ENCODE peak calls at places on chromosomes 2 and 18, in nine cellular contexts. One of them, this sample, is unnamed.

GRCh38 chr2:189297446-189297845 is 117.9 kb upstream of the COL5A2 start:
- DNase-seq in AG09309: peak
- DNase-seq in H54: no peak
- DNase-seq in B cell: no peak
- DNase-seq in Daoy: no peak
- DNase-seq in non-pigmented ciliary epithelial cell: peak
- DNase-seq in IMR-90: peak
- DNase-seq in glutamatergic neuron: no peak
- DNase-seq in iris pigment epithelial cell: peak
- DNase-seq in this sample: no peak

GRCh38 chr18:58993260-58993659 is 128.6 kb downstream of the ZNF532 start:
- DNase-seq in B cell: no peak
- DNase-seq in AG09309: peak
- DNase-seq in glutamatergic neuron: no peak
- DNase-seq in non-pigmented ciliary epithelial cell: peak
- DNase-seq in Daoy: peak
- DNase-seq in IMR-90: peak
- DNase-seq in H54: no peak
- DNase-seq in iris pigment epithelial cell: peak
- DNase-seq in this sample: peak

GRCh38 chr2:10072656-10073480 is 7.3 kb downstream of the CYS1 start:
- DNase-seq in H54: peak
- DNase-seq in B cell: peak
- DNase-seq in Daoy: peak
- DNase-seq in AG09309: peak
- DNase-seq in iris pigment epithelial cell: peak
- DNase-seq in IMR-90: peak
- DNase-seq in non-pigmented ciliary epithelial cell: peak
- DNase-seq in glutamatergic neuron: peak
- DNase-seq in this sample: peak

GRCh38 chr18:77161954-77162353 is 29.4 kb upstream of the MBP start:
- DNase-seq in glutamatergic neuron: no peak
- DNase-seq in Daoy: peak
- DNase-seq in non-pigmented ciliary epithelial cell: no peak
- DNase-seq in B cell: no peak
- DNase-seq in IMR-90: no peak
- DNase-seq in iris pigment epithelial cell: no peak
- DNase-seq in H54: no peak
- DNase-seq in AG09309: no peak
- DNase-seq in this sample: no peak

GRCh38 chr2:216339456-216340279 is 32.6 kb downstream of the MARCHF4 start:
- DNase-seq in Daoy: peak
- DNase-seq in glutamatergic neuron: peak
- DNase-seq in iris pigment epithelial cell: peak
- DNase-seq in H54: peak
- DNase-seq in non-pigmented ciliary epithelial cell: no peak
- DNase-seq in B cell: no peak
- DNase-seq in IMR-90: peak
- DNase-seq in AG09309: no peak
- DNase-seq in this sample: peak

GRCh38 chr2:240686460-240686859 is 3.8 kb upstream of the AQP12B start:
- DNase-seq in glutamatergic neuron: no peak
- DNase-seq in non-pigmented ciliary epithelial cell: no peak
- DNase-seq in Daoy: no peak
- DNase-seq in IMR-90: no peak
- DNase-seq in B cell: peak
- DNase-seq in iris pigment epithelial cell: no peak
- DNase-seq in H54: no peak
- DNase-seq in AG09309: no peak
- DNase-seq in this sample: no peak

GRCh38 chr18:55988537-55988936 is 400.5 kb upstream of the TCF4 start:
- DNase-seq in non-pigmented ciliary epithelial cell: no peak
- DNase-seq in iris pigment epithelial cell: peak
- DNase-seq in AG09309: no peak
- DNase-seq in B cell: no peak
- DNase-seq in IMR-90: peak
- DNase-seq in glutamatergic neuron: no peak
- DNase-seq in Daoy: no peak
- DNase-seq in H54: no peak
- DNase-seq in this sample: peak

GRCh38 chr18:598053-598665 is 1.4 kb downstream of the CLUL1 start:
- DNase-seq in B cell: no peak
- DNase-seq in H54: no peak
- DNase-seq in Daoy: no peak
- DNase-seq in iris pigment epithelial cell: no peak
- DNase-seq in non-pigmented ciliary epithelial cell: no peak
- DNase-seq in AG09309: peak
- DNase-seq in glutamatergic neuron: no peak
- DNase-seq in IMR-90: no peak
- DNase-seq in this sample: peak

GRCh38 chr2:18117592-18117991 is 239.1 kb downstream of the KCNS3 start:
- DNase-seq in Daoy: peak
- DNase-seq in B cell: no peak
- DNase-seq in iris pigment epithelial cell: peak
- DNase-seq in H54: peak
- DNase-seq in IMR-90: peak
- DNase-seq in non-pigmented ciliary epithelial cell: no peak
- DNase-seq in glutamatergic neuron: peak
- DNase-seq in AG09309: peak
- DNase-seq in this sample: peak

GRCh38 chr18:33820517-33821368 is 242.7 kb downstream of the ASXL3 start:
- DNase-seq in B cell: no peak
- DNase-seq in Daoy: peak
- DNase-seq in IMR-90: no peak
- DNase-seq in non-pigmented ciliary epithelial cell: no peak
- DNase-seq in iris pigment epithelial cell: no peak
- DNase-seq in glutamatergic neuron: peak
- DNase-seq in H54: no peak
- DNase-seq in AG09309: no peak
- DNase-seq in this sample: no peak

GRCh38 chr18:32730620-32731021 is 42.2 kb downstream of the KLHL14 start:
- DNase-seq in H54: no peak
- DNase-seq in iris pigment epithelial cell: peak
- DNase-seq in glutamatergic neuron: no peak
- DNase-seq in Daoy: peak
- DNase-seq in B cell: no peak
- DNase-seq in IMR-90: no peak
- DNase-seq in non-pigmented ciliary epithelial cell: no peak
- DNase-seq in AG09309: no peak
- DNase-seq in this sample: no peak

GRCh38 chr18:34592961-34593382 is 117.1 kb upstream of the DTNA start:
- DNase-seq in B cell: no peak
- DNase-seq in AG09309: no peak
- DNase-seq in Daoy: peak
- DNase-seq in IMR-90: peak
- DNase-seq in iris pigment epithelial cell: peak
- DNase-seq in H54: no peak
- DNase-seq in glutamatergic neuron: peak
- DNase-seq in non-pigmented ciliary epithelial cell: peak
- DNase-seq in this sample: no peak

GRCh38 chr2:184611221-184612085 is 13.1 kb downstream of the ZNF804A start:
- DNase-seq in iris pigment epithelial cell: peak
- DNase-seq in non-pigmented ciliary epithelial cell: no peak
- DNase-seq in H54: no peak
- DNase-seq in Daoy: no peak
- DNase-seq in glutamatergic neuron: no peak
- DNase-seq in AG09309: no peak
- DNase-seq in IMR-90: peak
- DNase-seq in B cell: no peak
- DNase-seq in this sample: no peak

GRCh38 chr18:40687401-40687800 is 1267.6 kb upstream of the PIK3C3 start:
- DNase-seq in Daoy: no peak
- DNase-seq in H54: no peak
- DNase-seq in iris pigment epithelial cell: no peak
- DNase-seq in non-pigmented ciliary epithelial cell: no peak
- DNase-seq in B cell: no peak
- DNase-seq in glutamatergic neuron: no peak
- DNase-seq in AG09309: no peak
- DNase-seq in IMR-90: no peak
- DNase-seq in this sample: no peak

GRCh38 chr2:179596018-179596417 is 265.4 kb downstream of the ZNF385B start:
- DNase-seq in Daoy: no peak
- DNase-seq in AG09309: peak
- DNase-seq in iris pigment epithelial cell: peak
- DNase-seq in IMR-90: peak
- DNase-seq in glutamatergic neuron: no peak
- DNase-seq in non-pigmented ciliary epithelial cell: peak
- DNase-seq in H54: no peak
- DNase-seq in B cell: no peak
- DNase-seq in this sample: no peak

GRCh38 chr2:231332872-231333500 is 62.5 kb upstream of the B3GNT7 start:
- DNase-seq in IMR-90: peak
- DNase-seq in iris pigment epithelial cell: peak
- DNase-seq in B cell: no peak
- DNase-seq in glutamatergic neuron: no peak
- DNase-seq in AG09309: no peak
- DNase-seq in Daoy: no peak
- DNase-seq in H54: no peak
- DNase-seq in non-pigmented ciliary epithelial cell: no peak
- DNase-seq in this sample: no peak

GRCh38 chr18:13309031-13309430 is 90.5 kb downstream of the LDLRAD4 start:
- DNase-seq in Daoy: no peak
- DNase-seq in H54: no peak
- DNase-seq in non-pigmented ciliary epithelial cell: no peak
- DNase-seq in IMR-90: no peak
- DNase-seq in AG09309: no peak
- DNase-seq in B cell: no peak
- DNase-seq in glutamatergic neuron: no peak
- DNase-seq in iris pigment epithelial cell: no peak
- DNase-seq in this sample: no peak

GRCh38 chr2:8234757-8235374 is 447.0 kb upstream of the ID2 start:
- DNase-seq in IMR-90: no peak
- DNase-seq in B cell: peak
- DNase-seq in iris pigment epithelial cell: no peak
- DNase-seq in H54: no peak
- DNase-seq in AG09309: no peak
- DNase-seq in non-pigmented ciliary epithelial cell: no peak
- DNase-seq in glutamatergic neuron: no peak
- DNase-seq in Daoy: no peak
- DNase-seq in this sample: no peak